ENCODE peak calls at places on chromosomes 4 and X, in four cellular contexts. U is glutamatergic neuron, W is AG04449, Z is H9. N is an unnamed sample.

GRCh38 chrX:12685541-12685940 is 105.7 kb upstream of the PRPS2 start:
- DNase-seq in U (no peak), W (no peak), Z (no peak), N (no peak)

GRCh38 chr4:100796333-100796732 is 278.5 kb upstream of the EMCN start:
- DNase-seq in U (no peak), W (no peak), Z (no peak), N (no peak)

GRCh38 chr4:83639849-83640493 is 104.1 kb downstream of the GPAT3 start:
- DNase-seq in U (no peak), W (no peak), Z (peak), N (no peak)

GRCh38 chr4:53962516-53963225 is 101.7 kb downstream of the CHIC2 start:
- DNase-seq in U (no peak), W (peak), Z (no peak), N (no peak)

GRCh38 chr4:101200561-101200960 is 146.8 kb downstream of the PPP3CA start:
- DNase-seq in U (no peak), W (peak), Z (no peak), N (no peak)

GRCh38 chrX:53321216-53321942 is 40.0 kb upstream of the IQSEC2 start:
- DNase-seq in U (peak), W (no peak), Z (no peak), N (no peak)

GRCh38 chrX:47078129-47079043 is at the start of gene RGN:
- DNase-seq in U (peak), W (no peak), Z (peak), N (no peak)

GRCh38 chr4:56619816-56620215 is 61.3 kb downstream of the HOPX start:
- DNase-seq in U (no peak), W (no peak), Z (peak), N (no peak)

GRCh38 chr4:22556411-22556969 is 40.6 kb upstream of the ADGRA3 start:
- DNase-seq in U (no peak), W (no peak), Z (no peak), N (no peak)

GRCh38 chr4:41796545-41797210 is 48.2 kb upstream of the PHOX2B start:
- DNase-seq in U (peak), W (no peak), Z (peak), N (no peak)

GRCh38 chr4:182143086-182143821 is 99.9 kb upstream of the TENM3 start:
- DNase-seq in U (no peak), W (no peak), Z (no peak), N (no peak)

GRCh38 chrX:18971506-18971905 is 12.4 kb downstream of the PHKA2 start:
- DNase-seq in U (no peak), W (no peak), Z (no peak), N (no peak)

GRCh38 chrX:3962511-3963350 is 249.3 kb upstream of the PRKX start:
- DNase-seq in U (no peak), W (no peak), Z (peak), N (no peak)

GRCh38 chr4:7691061-7691460 is 248.6 kb downstream of the AFAP1 start:
- DNase-seq in U (peak), W (no peak), Z (no peak), N (no peak)

GRCh38 chr4:123874044-123874443 is 477.4 kb downstream of the SPRY1 start:
- DNase-seq in U (no peak), W (no peak), Z (no peak), N (no peak)

GRCh38 chrX:139802048-139802447 is 94.1 kb upstream of the MCF2 start:
- DNase-seq in U (no peak), W (no peak), Z (no peak), N (no peak)
- TF ChIP-seq CTCF in U (no peak), W (no peak), Z (no peak), N (no peak)

GRCh38 chr4:94171616-94172015 is 36.0 kb upstream of the SMARCAD1 start:
- DNase-seq in U (no peak), W (no peak), Z (no peak), N (no peak)
- TF ChIP-seq CTCF in U (peak), W (no peak), Z (peak), N (peak)

GRCh38 chr4:186132577-186133277 is 28.2 kb downstream of the FAM149A start:
- DNase-seq in U (no peak), W (no peak), Z (peak), N (no peak)
- TF ChIP-seq CTCF in U (no peak), W (peak), Z (peak), N (no peak)

DNA sequence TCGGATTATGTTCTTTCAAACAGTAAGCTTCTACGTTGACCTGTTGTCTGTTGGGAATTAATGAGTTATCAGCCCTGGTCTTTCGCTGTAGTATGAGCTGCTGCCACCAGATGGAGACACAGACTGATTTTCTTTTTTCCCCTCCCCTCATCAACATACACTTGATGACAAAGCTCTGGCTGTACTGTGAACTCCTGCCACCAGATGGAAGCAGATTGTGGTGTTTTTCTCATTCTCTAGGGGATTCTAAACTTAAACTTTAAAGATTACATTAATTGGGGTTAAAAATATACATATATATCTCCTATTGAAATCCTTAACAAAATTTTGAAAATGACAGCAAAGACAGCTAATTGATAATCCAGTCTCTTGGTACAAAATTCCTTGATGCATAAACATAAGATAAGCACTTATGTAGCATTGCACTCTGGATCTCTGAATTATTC is 44.8 kb downstream of the SMS start:
- DNase-seq in U (peak), W (no peak), Z (peak), N (no peak)
- TF ChIP-seq CTCF in U (peak), W (peak), Z (peak), N (peak)

GRCh38 chrX:151488677-151489076 is 74.8 kb upstream of the PASD1 start:
- DNase-seq in U (no peak), W (no peak), Z (peak), N (no peak)
- TF ChIP-seq CTCF in U (no peak), W (no peak), Z (peak), N (no peak)

GRCh38 chr4:8780596-8781368 is 90.9 kb downstream of the HMX1 start:
- DNase-seq in U (no peak), W (no peak), Z (no peak), N (no peak)

GRCh38 chr4:8778760-8779159 is 92.9 kb downstream of the HMX1 start:
- DNase-seq in U (peak), W (no peak), Z (no peak), N (no peak)

GRCh38 chr4:8781641-8782040 is 90.0 kb downstream of the HMX1 start:
- DNase-seq in U (no peak), W (no peak), Z (no peak), N (no peak)

GRCh38 chr4:8779371-8779988 is 92.2 kb downstream of the HMX1 start:
- DNase-seq in U (no peak), W (no peak), Z (no peak), N (no peak)

DNA sequence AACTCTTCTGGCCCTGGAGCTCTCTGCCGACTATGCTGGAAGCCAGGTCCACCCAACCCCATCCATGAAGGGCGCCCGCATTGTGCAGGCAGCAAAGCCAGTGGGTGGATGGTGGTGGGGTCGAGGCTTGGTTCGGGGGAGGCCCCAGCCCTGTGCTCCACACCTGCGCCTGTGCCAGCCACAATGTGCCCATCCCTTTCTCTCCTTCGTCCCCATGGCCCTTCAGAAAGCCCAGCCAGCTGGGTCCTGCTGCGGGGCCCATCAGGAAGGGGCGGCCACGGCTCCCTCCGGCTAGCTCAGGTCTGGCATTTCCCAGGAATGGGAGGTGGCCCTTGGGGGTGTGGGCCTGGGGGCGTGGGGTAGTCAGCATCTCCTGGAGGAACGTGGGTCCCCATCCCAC is 91.6 kb downstream of the HMX1 start:
- DNase-seq in U (no peak), W (no peak), Z (no peak), N (no peak)
- TF ChIP-seq CTCF in U (no peak), W (no peak), Z (no peak), N (no peak)

N was measured in thoracic aorta.